ENCODE peak calls at places on chromosomes 1 and 21, in five cellular contexts. One of them, this sample, is unnamed.

GRCh38 chr1:154115180-154115579 is 39.7 kb downstream of the NUP210L start:
- DNase-seq in glutamatergic neuron: no peak
- DNase-seq in OCI-LY7: no peak
- DNase-seq in HTR-8/SVneo: no peak
- DNase-seq in fibroblast of lung: no peak
- DNase-seq in this sample: peak; percentile 41

GRCh38 chr1:236508593-236509027 is 15.2 kb upstream of the LGALS8 start:
- DNase-seq in glutamatergic neuron: no peak
- DNase-seq in OCI-LY7: no peak
- DNase-seq in HTR-8/SVneo: no peak
- DNase-seq in fibroblast of lung: no peak
- DNase-seq in this sample: no peak

GRCh38 chr1:1431845-1432565 is 3.5 kb upstream of the VWA1 start:
- DNase-seq in glutamatergic neuron: peak; percentile 85
- DNase-seq in OCI-LY7: no peak
- DNase-seq in HTR-8/SVneo: no peak
- DNase-seq in fibroblast of lung: no peak
- DNase-seq in this sample: peak; percentile 42

GRCh38 chr1:227897704-227898438 is 49.9 kb downstream of the WNT9A start:
- DNase-seq in glutamatergic neuron: peak; percentile 7
- DNase-seq in OCI-LY7: no peak
- DNase-seq in HTR-8/SVneo: no peak
- DNase-seq in fibroblast of lung: no peak
- DNase-seq in this sample: no peak

GRCh38 chr1:175320804-175321203 is 128.2 kb upstream of the KIAA0040 start:
- DNase-seq in glutamatergic neuron: no peak
- DNase-seq in OCI-LY7: no peak
- DNase-seq in HTR-8/SVneo: no peak
- DNase-seq in fibroblast of lung: no peak
- DNase-seq in this sample: no peak

GRCh38 chr1:12052008-12052573 is 11.0 kb upstream of the TNFRSF8 start:
- DNase-seq in glutamatergic neuron: no peak
- DNase-seq in OCI-LY7: no peak
- DNase-seq in HTR-8/SVneo: peak; percentile 89
- DNase-seq in fibroblast of lung: peak; percentile 83
- DNase-seq in this sample: peak; percentile 87

GRCh38 chr1:93980320-93980744 is 71.1 kb upstream of the GCLM start:
- DNase-seq in glutamatergic neuron: peak; percentile 55
- DNase-seq in OCI-LY7: peak; percentile 36
- DNase-seq in HTR-8/SVneo: no peak
- DNase-seq in fibroblast of lung: peak; percentile 40
- DNase-seq in this sample: peak; percentile 34

GRCh38 chr1:203870256-203870655 is 8.9 kb downstream of the SNRPE start:
- DNase-seq in glutamatergic neuron: no peak
- DNase-seq in OCI-LY7: no peak
- DNase-seq in HTR-8/SVneo: no peak
- DNase-seq in fibroblast of lung: peak; percentile 35
- DNase-seq in this sample: no peak

GRCh38 chr1:54577612-54578011 is 29.6 kb downstream of the ACOT11 start:
- DNase-seq in glutamatergic neuron: no peak
- DNase-seq in OCI-LY7: no peak
- DNase-seq in HTR-8/SVneo: no peak
- DNase-seq in fibroblast of lung: peak; percentile 19
- DNase-seq in this sample: no peak

GRCh38 chr1:53710584-53710983 is 28.4 kb downstream of the GLIS1 start:
- DNase-seq in glutamatergic neuron: no peak
- DNase-seq in OCI-LY7: no peak
- DNase-seq in HTR-8/SVneo: no peak
- DNase-seq in fibroblast of lung: no peak
- DNase-seq in this sample: no peak

GRCh38 chr1:154819628-154820590 is 50.2 kb downstream of the KCNN3 start:
- DNase-seq in glutamatergic neuron: peak; percentile 46
- DNase-seq in OCI-LY7: peak; percentile 65
- DNase-seq in HTR-8/SVneo: no peak
- DNase-seq in fibroblast of lung: no peak
- DNase-seq in this sample: no peak

GRCh38 chr1:150484431-150484830 is 2.8 kb upstream of the TARS2 start:
- DNase-seq in glutamatergic neuron: no peak
- DNase-seq in OCI-LY7: no peak
- DNase-seq in HTR-8/SVneo: no peak
- DNase-seq in fibroblast of lung: peak; percentile 58
- DNase-seq in this sample: no peak

GRCh38 chr1:85471558-85471957 is 6.6 kb upstream of the DDAH1 start:
- DNase-seq in glutamatergic neuron: no peak
- DNase-seq in OCI-LY7: no peak
- DNase-seq in HTR-8/SVneo: no peak
- DNase-seq in fibroblast of lung: no peak
- DNase-seq in this sample: no peak

GRCh38 chr21:35561076-35561475 is 499.2 kb downstream of the SETD4 start:
- DNase-seq in glutamatergic neuron: no peak
- DNase-seq in OCI-LY7: no peak
- DNase-seq in HTR-8/SVneo: no peak
- DNase-seq in fibroblast of lung: peak; percentile 36
- DNase-seq in this sample: no peak

GRCh38 chr1:206075786-206076725 is 23.1 kb downstream of the RHEX start:
- DNase-seq in glutamatergic neuron: no peak
- DNase-seq in OCI-LY7: no peak
- DNase-seq in HTR-8/SVneo: no peak
- DNase-seq in fibroblast of lung: peak; percentile 48
- DNase-seq in this sample: no peak

GRCh38 chr1:235500971-235501540 is 3.2 kb downstream of the B3GALNT2 start:
- DNase-seq in glutamatergic neuron: no peak
- DNase-seq in OCI-LY7: peak; percentile 46
- DNase-seq in HTR-8/SVneo: peak; percentile 18
- DNase-seq in fibroblast of lung: peak; percentile 78
- DNase-seq in this sample: no peak

GRCh38 chr21:34970126-34970525 is 79.0 kb downstream of the RUNX1 start:
- DNase-seq in glutamatergic neuron: no peak
- DNase-seq in OCI-LY7: no peak
- DNase-seq in HTR-8/SVneo: no peak
- DNase-seq in fibroblast of lung: no peak
- DNase-seq in this sample: no peak

GRCh38 chr1:6245869-6246496 is 2.0 kb downstream of the HES3 start:
- DNase-seq in glutamatergic neuron: peak; percentile 97
- DNase-seq in OCI-LY7: peak; percentile 29
- DNase-seq in HTR-8/SVneo: no peak
- DNase-seq in fibroblast of lung: no peak
- DNase-seq in this sample: peak; percentile 75

GRCh38 chr1:84632975-84633427 is 57.3 kb downstream of the SSX2IP start:
- DNase-seq in glutamatergic neuron: no peak
- DNase-seq in OCI-LY7: no peak
- DNase-seq in HTR-8/SVneo: peak; percentile 49
- DNase-seq in fibroblast of lung: peak; percentile 84
- DNase-seq in this sample: peak; percentile 40

GRCh38 chr21:34345892-34346291 is 17.9 kb upstream of the KCNE2 start:
- DNase-seq in glutamatergic neuron: no peak
- DNase-seq in OCI-LY7: no peak
- DNase-seq in HTR-8/SVneo: no peak
- DNase-seq in fibroblast of lung: no peak
- DNase-seq in this sample: no peak

GRCh38 chr1:101247404-101248287 is 10.8 kb downstream of the S1PR1 start:
- DNase-seq in glutamatergic neuron: no peak
- DNase-seq in OCI-LY7: peak; percentile 95
- DNase-seq in HTR-8/SVneo: no peak
- DNase-seq in fibroblast of lung: no peak
- DNase-seq in this sample: no peak

GRCh38 chr1:36805979-36806640 is 228.2 kb downstream of the GRIK3 start:
- DNase-seq in glutamatergic neuron: no peak
- DNase-seq in OCI-LY7: no peak
- DNase-seq in HTR-8/SVneo: no peak
- DNase-seq in fibroblast of lung: no peak
- DNase-seq in this sample: no peak

GRCh38 chr1:62905309-62905708 is 121.4 kb downstream of the ATG4C start:
- DNase-seq in glutamatergic neuron: no peak
- DNase-seq in OCI-LY7: no peak
- DNase-seq in HTR-8/SVneo: no peak
- DNase-seq in fibroblast of lung: no peak
- DNase-seq in this sample: no peak

GRCh38 chr1:182143825-182144661 is 82.5 kb upstream of the ZNF648 start:
- DNase-seq in glutamatergic neuron: peak; percentile 22
- DNase-seq in OCI-LY7: no peak
- DNase-seq in HTR-8/SVneo: no peak
- DNase-seq in fibroblast of lung: peak; percentile 72
- DNase-seq in this sample: peak; percentile 76

GRCh38 chr21:44458971-44459711 is 3.8 kb downstream of the LRRC3 start:
- DNase-seq in glutamatergic neuron: no peak
- DNase-seq in OCI-LY7: no peak
- DNase-seq in HTR-8/SVneo: no peak
- DNase-seq in fibroblast of lung: no peak
- DNase-seq in this sample: no peak

GRCh38 chr1:46681333-46682034 is 9.8 kb downstream of the TEX38 start:
- DNase-seq in glutamatergic neuron: no peak
- DNase-seq in OCI-LY7: no peak
- DNase-seq in HTR-8/SVneo: no peak
- DNase-seq in fibroblast of lung: no peak
- DNase-seq in this sample: no peak